ENCODE peak calls at places on chromosomes 6 and 20, in nine cellular contexts. I is heart right ventricle, T is renal cortical epithelial cell, Q is AG08396, W is GM04504, P is stomach, D is aorta, A is EL, B is NB4. Z is an unnamed sample.

GRCh38 chr6:164337024-164337924 is 922.8 kb downstream of the QKI start:
- DNase-seq in D (no peak), B (no peak), T (no peak), Q (no peak), P (no peak), W (no peak), I (no peak), A (no peak), Z (no peak)

GRCh38 chr6:50952092-50952932 is 133.6 kb downstream of the TFAP2B start:
- DNase-seq in I (no peak), D (no peak), B (peak), T (peak), P (no peak), Q (no peak), W (no peak), A (no peak), Z (no peak)

GRCh38 chr6:143607168-143607567 is 70.6 kb upstream of the PHACTR2 start:
- DNase-seq in D (no peak), T (no peak), A (no peak), P (no peak), I (no peak), W (no peak), Q (no peak), B (no peak), Z (no peak)

GRCh38 chr6:38604700-38605099 is 35.0 kb downstream of the BTBD9 start:
- DNase-seq in B (no peak), A (peak), I (no peak), T (peak), P (no peak), D (no peak), W (no peak), Q (no peak), Z (no peak)

GRCh38 chr20:5402903-5403531 is 86.3 kb upstream of the PROKR2 start:
- DNase-seq in I (no peak), T (no peak), B (peak), P (no peak), D (no peak), A (peak), W (no peak), Q (peak), Z (no peak)

GRCh38 chr6:151286192-151286591 is 46.4 kb downstream of the AKAP12 start:
- DNase-seq in P (no peak), I (peak), W (no peak), B (no peak), A (no peak), Q (no peak), D (no peak), T (peak), Z (no peak)

GRCh38 chr6:105226598-105227291 is 46.9 kb upstream of the POPDC3 start:
- DNase-seq in D (no peak), B (no peak), T (no peak), W (no peak), P (no peak), I (peak), Q (no peak), A (peak), Z (no peak)

GRCh38 chr20:18263723-18264122 is 24.6 kb upstream of the ZNF133 start:
- DNase-seq in T (peak), B (no peak), A (no peak), D (no peak), Q (no peak), P (peak), I (no peak), W (no peak), Z (peak)

GRCh38 chr6:170295519-170296422 is 4.9 kb upstream of the DLL1 start:
- DNase-seq in T (no peak), D (no peak), B (peak), A (no peak), W (no peak), Q (peak), I (no peak), P (peak), Z (no peak)

GRCh38 chr6:109869398-109870165 is 108.5 kb upstream of the GPR6 start:
- DNase-seq in D (no peak), Q (peak), W (no peak), T (peak), P (no peak), B (no peak), A (no peak), I (peak), Z (peak)

GRCh38 chr6:129590408-129591022 is 119.5 kb downstream of the ARHGAP18 start:
- DNase-seq in D (no peak), I (no peak), Q (peak), T (no peak), W (no peak), B (no peak), A (peak), P (no peak), Z (peak)

GRCh38 chr20:4854502-4854901 is 132.8 kb downstream of the PRND start:
- DNase-seq in D (no peak), W (no peak), T (no peak), A (no peak), I (no peak), P (no peak), B (no peak), Q (no peak), Z (no peak)

GRCh38 chr20:49976542-49976941 is 6.2 kb upstream of the SNAI1 start:
- DNase-seq in A (peak), Q (no peak), W (no peak), B (no peak), P (no peak), D (no peak), I (no peak), T (peak), Z (no peak)

GRCh38 chr20:32201296-32201976 is 6.1 kb downstream of the PLAGL2 start:
- DNase-seq in T (no peak), B (no peak), A (peak), I (no peak), Q (peak), D (no peak), W (no peak), P (no peak), Z (no peak)

GRCh38 chr20:55160022-55160421 is 684.6 kb downstream of the DOK5 start:
- DNase-seq in I (no peak), W (no peak), T (peak), A (no peak), D (no peak), B (no peak), P (no peak), Q (no peak), Z (peak)

GRCh38 chr6:7136859-7137334 is 29.1 kb downstream of the RREB1 start:
- DNase-seq in Q (no peak), D (no peak), P (no peak), T (no peak), A (no peak), B (peak), I (no peak), W (no peak), Z (no peak)

GRCh38 chr6:85506441-85507093 is 56.7 kb downstream of the NT5E start:
- DNase-seq in A (no peak), T (no peak), D (no peak), I (no peak), Q (no peak), W (no peak), P (no peak), B (no peak), Z (no peak)

GRCh38 chr6:111480988-111481830 is 1.8 kb downstream of the REV3L start:
- DNase-seq in A (peak), P (no peak), I (no peak), D (no peak), T (no peak), Q (no peak), B (no peak), W (no peak), Z (no peak)

GRCh38 chr6:31620586-31621319 is at the start of gene PRRC2A:
- DNase-seq in P (peak), B (peak), D (no peak), T (no peak), W (no peak), Q (peak), A (peak), I (peak), Z (peak)

GRCh38 chr6:34070315-34071110 is 75.4 kb downstream of the GRM4 start:
- DNase-seq in Q (no peak), W (no peak), B (no peak), T (no peak), P (no peak), D (no peak), A (peak), I (no peak), Z (no peak)

GRCh38 chr20:61739086-61739831 is 326.4 kb downstream of the TAF4 start:
- DNase-seq in W (no peak), I (no peak), D (peak), P (no peak), A (no peak), T (no peak), Q (no peak), B (no peak), Z (no peak)

GRCh38 chr6:109308018-109308492 is 74.2 kb downstream of the CD164 start:
- DNase-seq in Q (peak), I (peak), B (peak), T (peak), A (peak), P (peak), W (peak), D (peak), Z (peak)

GRCh38 chr20:44241796-44242195 is 5.3 kb upstream of the GDAP1L1 start:
- DNase-seq in D (no peak), T (no peak), P (no peak), A (no peak), W (no peak), Q (no peak), I (no peak), B (no peak), Z (no peak)

GRCh38 chr6:100506651-100507050 is 41.9 kb upstream of the SIM1 start:
- DNase-seq in A (peak), B (no peak), Q (no peak), I (no peak), P (no peak), T (no peak), D (no peak), W (no peak), Z (no peak)

GRCh38 chr6:143486752-143487151 is 24.8 kb downstream of the FUCA2 start:
- DNase-seq in A (no peak), T (no peak), W (no peak), B (no peak), D (no peak), Q (no peak), P (no peak), I (no peak), Z (no peak)

GRCh38 chr20:3166338-3166912 is 6.8 kb upstream of the FASTKD5 start:
- DNase-seq in I (no peak), B (no peak), T (no peak), W (no peak), D (peak), A (no peak), P (no peak), Q (no peak), Z (no peak)

GRCh38 chr20:44571367-44571766 is 11.0 kb upstream of the PKIG start:
- DNase-seq in T (no peak), D (no peak), P (no peak), Q (no peak), B (no peak), I (no peak), A (no peak), W (no peak), Z (no peak)

GRCh38 chr20:63706852-63707557 is 771 bp downstream of the ARFRP1 start:
- DNase-seq in B (peak), D (peak), A (peak), P (no peak), I (peak), Q (peak), T (peak), W (no peak), Z (peak)

GRCh38 chr6:96499781-96500180 is 21.8 kb upstream of the UFL1 start:
- DNase-seq in D (peak), P (no peak), Q (no peak), W (no peak), T (peak), I (no peak), B (no peak), A (no peak), Z (no peak)

GRCh38 chr6:10146723-10147451 is 268.0 kb downstream of the TFAP2A start:
- DNase-seq in W (no peak), P (no peak), B (peak), Q (peak), I (peak), D (no peak), T (peak), A (peak), Z (peak)

Z was measured in stromal cell of bone marrow.